ENCODE peak calls at places on chromosome 4, in ten cellular contexts. E is nephron progenitor cell; R is Calu3; Y is HEK293T; S is omental fat pad; V is T follicular helper cell; X is NCI-H1694; N is CD8-positive, alpha-beta T cell; I is chondrocyte; T is substantia nigra. U is an unnamed sample.

GRCh38 chr4:160414516-160414915 is 1311.6 kb downstream of the RAPGEF2 start:
- DNase-seq in E (no peak), R (no peak), Y (no peak), S (no peak), V (no peak), X (no peak), N (no peak), I (no peak), T (no peak), U (no peak)

GRCh38 chr4:109294006-109294405 is 8.5 kb downstream of the COL25A1 start:
- DNase-seq in E (peak; percentile 28), R (peak; percentile 2), Y (peak; percentile 45), S (no peak), V (no peak), X (no peak), N (no peak), I (no peak), T (no peak), U (no peak)

GRCh38 chr4:46389301-46389761 is 597 bp downstream of the GABRA2 start:
- DNase-seq in E (peak; percentile 47), R (no peak), Y (peak; percentile 7), S (no peak), V (no peak), X (no peak), N (no peak), I (no peak), T (peak; percentile 4), U (no peak)

GRCh38 chr4:39514888-39515401 is 12.3 kb downstream of the UGDH start:
- DNase-seq in E (no peak), R (peak; percentile 17), Y (no peak), S (no peak), V (no peak), X (no peak), N (no peak), I (no peak), T (no peak), U (no peak)

GRCh38 chr4:102076622-102077021 is 268.7 kb downstream of the SLC39A8 start:
- DNase-seq in E (no peak), R (no peak), Y (no peak), S (no peak), V (no peak), X (no peak), N (no peak), I (no peak), T (no peak), U (no peak)

GRCh38 chr4:141013899-141014298 is 119.4 kb downstream of the RNF150 start:
- DNase-seq in E (no peak), R (no peak), Y (no peak), S (no peak), V (no peak), X (no peak), N (no peak), I (no peak), T (no peak), U (no peak)

GRCh38 chr4:44354172-44354571 is 94.4 kb downstream of the KCTD8 start:
- DNase-seq in E (no peak), R (no peak), Y (no peak), S (no peak), V (no peak), X (no peak), N (no peak), I (no peak), T (no peak), U (no peak)

GRCh38 chr4:104649631-104650030 is 154.9 kb upstream of the CXXC4 start:
- DNase-seq in E (no peak), R (no peak), Y (no peak), S (no peak), V (no peak), X (no peak), N (no peak), I (no peak), T (no peak), U (no peak)

GRCh38 chr4:26238426-26238781 is 82.4 kb upstream of the RBPJ start:
- DNase-seq in E (no peak), R (no peak), Y (no peak), S (no peak), V (no peak), X (peak; percentile 35), N (no peak), I (no peak), T (no peak), U (no peak)

GRCh38 chr4:190020790-190021717 is 6.0 kb downstream of the FRG2 start:
- DNase-seq in E (no peak), R (no peak), Y (no peak), S (no peak), V (no peak), X (no peak), N (no peak), I (no peak), T (no peak), U (no peak)

GRCh38 chr4:159366966-159367365 is 264.1 kb downstream of the RAPGEF2 start:
- DNase-seq in E (no peak), R (no peak), Y (no peak), S (no peak), V (no peak), X (no peak), N (no peak), I (no peak), T (no peak), U (no peak)

GRCh38 chr4:65482410-65482809 is 187.9 kb downstream of the EPHA5 start:
- DNase-seq in E (no peak), R (peak; percentile 3), Y (no peak), S (no peak), V (no peak), X (no peak), N (no peak), I (no peak), T (no peak), U (no peak)

GRCh38 chr4:39569209-39569608 is 42.0 kb upstream of the UGDH start:
- DNase-seq in E (no peak), R (no peak), Y (no peak), S (no peak), V (no peak), X (no peak), N (no peak), I (no peak), T (no peak), U (no peak)

GRCh38 chr4:188858696-188859095 is 719.5 kb downstream of the TRIML1 start:
- DNase-seq in E (no peak), R (no peak), Y (no peak), S (no peak), V (no peak), X (no peak), N (no peak), I (no peak), T (no peak), U (no peak)

GRCh38 chr4:82988323-82988832 is 22.2 kb downstream of the LIN54 start:
- DNase-seq in E (no peak), R (no peak), Y (no peak), S (no peak), V (no peak), X (no peak), N (no peak), I (no peak), T (no peak), U (no peak)

GRCh38 chr4:95061220-95061619 is 303.5 kb downstream of the BMPR1B start:
- DNase-seq in E (no peak), R (no peak), Y (no peak), S (no peak), V (no peak), X (no peak), N (no peak), I (no peak), T (no peak), U (no peak)

GRCh38 chr4:92012899-92013867 is 290.6 kb upstream of the GRID2 start:
- DNase-seq in E (peak; percentile 12), R (no peak), Y (no peak), S (no peak), V (no peak), X (no peak), N (no peak), I (no peak), T (no peak), U (no peak)

GRCh38 chr4:67152976-67153375 is 392.3 kb downstream of the CENPC start:
- DNase-seq in E (no peak), R (no peak), Y (no peak), S (no peak), V (no peak), X (no peak), N (no peak), I (no peak), T (no peak), U (no peak)

GRCh38 chr4:71355045-71355444 is 16.2 kb downstream of the SLC4A4 start:
- DNase-seq in E (no peak), R (no peak), Y (peak; percentile 15), S (no peak), V (no peak), X (no peak), N (no peak), I (no peak), T (no peak), U (no peak)

GRCh38 chr4:3122081-3122563 is 47.6 kb downstream of the HTT start:
- DNase-seq in E (no peak), R (no peak), Y (no peak), S (no peak), V (no peak), X (no peak), N (no peak), I (no peak), T (no peak), U (no peak)

GRCh38 chr4:167021545-167022155 is 212.6 kb downstream of the SPOCK3 start:
- DNase-seq in E (peak; percentile 80), R (peak; percentile 61), Y (peak; percentile 39), S (peak; percentile 78), V (peak; percentile 21), X (peak; percentile 17), N (peak; percentile 35), I (no peak), T (peak; percentile 74), U (no peak)

GRCh38 chr4:127055349-127055748 is 577.4 kb upstream of the INTU start:
- DNase-seq in E (no peak), R (no peak), Y (no peak), S (no peak), V (no peak), X (peak; percentile 34), N (no peak), I (no peak), T (peak; percentile 17), U (no peak)

GRCh38 chr4:145709843-145710242 is 29.9 kb downstream of the C4orf51 start:
- DNase-seq in E (no peak), R (no peak), Y (no peak), S (no peak), V (no peak), X (no peak), N (no peak), I (no peak), T (no peak), U (no peak)

GRCh38 chr4:183190900-183191527 is 92.0 kb downstream of the WWC2 start:
- DNase-seq in E (no peak), R (no peak), Y (no peak), S (no peak), V (no peak), X (no peak), N (no peak), I (no peak), T (no peak), U (no peak)